ENCODE peak calls at places on chromosomes 2 and 18, in nine cellular contexts. V, A, U, G, Z, P, F, H and W are unnamed samples.

GRCh38 chr2:37000273-37000780 is 34.0 kb upstream of the STRN start:
- DNase-seq in V (no peak), A (no peak), U (no peak), G (no peak), Z (peak; percentile 44), P (no peak), F (no peak), H (no peak), W (no peak)

GRCh38 chr18:42281851-42282250 is 326.8 kb downstream of the PIK3C3 start:
- DNase-seq in V (no peak), A (no peak), U (no peak), G (no peak), Z (peak; percentile 11), P (no peak), F (no peak), H (no peak), W (no peak)

GRCh38 chr2:183253441-183254130 is 129.3 kb downstream of the NUP35 start:
- DNase-seq in V (no peak), A (no peak), U (no peak), G (no peak), Z (no peak), P (no peak), F (no peak), H (no peak), W (no peak)

GRCh38 chr18:72768681-72769229 is 99.0 kb downstream of the NETO1 start:
- DNase-seq in V (no peak), A (peak; percentile 8), U (no peak), G (no peak), Z (no peak), P (no peak), F (no peak), H (no peak), W (no peak)

GRCh38 chr2:69554981-69555380 is 88.6 kb downstream of the AAK1 start:
- DNase-seq in V (no peak), A (no peak), U (no peak), G (no peak), Z (peak; percentile 75), P (no peak), F (no peak), H (no peak), W (no peak)

GRCh38 chr2:54891901-54892300 is 158.3 kb downstream of the RTN4 start:
- DNase-seq in V (no peak), A (no peak), U (no peak), G (no peak), Z (peak; percentile 10), P (no peak), F (no peak), H (no peak), W (no peak)

GRCh38 chr2:196187898-196188458 is 16.6 kb upstream of the STK17B start:
- DNase-seq in V (no peak), A (no peak), U (no peak), G (no peak), Z (no peak), P (no peak), F (no peak), H (no peak), W (no peak)

GRCh38 chr2:67581751-67582150 is 184.6 kb downstream of the ETAA1 start:
- DNase-seq in V (no peak), A (peak; percentile 89), U (no peak), G (no peak), Z (no peak), P (no peak), F (no peak), H (no peak), W (no peak)

GRCh38 chr2:240438810-240439697 is 3.6 kb downstream of the GPC1 start:
- DNase-seq in V (peak; percentile 73), A (no peak), U (no peak), G (peak; percentile 46), Z (peak; percentile 93), P (no peak), F (peak; percentile 68), H (no peak), W (no peak)

GRCh38 chr2:205714058-205714776 is 31.9 kb downstream of the NRP2 start:
- DNase-seq in V (no peak), A (no peak), U (no peak), G (no peak), Z (no peak), P (no peak), F (no peak), H (no peak), W (no peak)

GRCh38 chr2:232482301-232483238 is 5.1 kb downstream of the ECEL1 start:
- DNase-seq in V (no peak), A (no peak), U (no peak), G (no peak), Z (peak; percentile 39), P (no peak), F (peak; percentile 48), H (no peak), W (peak; percentile 54)
- H3K27me3 ChIP-seq in V (peaks cover 39% of the 10 kb centered on the region), A (peaks cover 43% of the 10 kb centered on the region), U (peaks cover 34% of the 10 kb centered on the region), G (peaks cover 19% of the 10 kb centered on the region), Z (peaks cover 33% of the 10 kb centered on the region), P (no peaks in the 10 kb centered on the region), F (peaks cover 86% of the 10 kb centered on the region), H (no peaks in the 10 kb centered on the region), W (peaks cover 36% of the 10 kb centered on the region)

DNA sequence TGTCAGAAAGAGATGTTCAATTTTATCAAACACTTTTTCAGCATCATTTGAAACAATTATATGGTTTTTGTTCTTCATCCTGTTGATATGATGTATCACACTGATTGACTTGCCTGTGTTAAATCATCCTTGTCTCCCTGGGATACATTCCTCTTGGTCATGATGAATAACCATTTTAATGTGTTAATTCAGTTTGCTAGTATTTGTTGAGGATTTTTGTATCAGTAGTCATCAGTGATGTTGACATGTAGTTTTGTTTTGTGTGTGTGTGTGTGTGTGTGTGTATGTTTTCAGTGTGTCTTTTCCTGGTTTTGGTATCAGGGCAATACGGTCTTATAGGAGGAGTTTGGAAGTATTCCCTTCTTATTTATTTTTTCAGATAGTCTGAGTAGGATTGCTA is 325.4 kb downstream of the ZNF804A start:
- DNase-seq in V (no peak), A (no peak), U (no peak), G (no peak), Z (no peak), P (no peak), F (no peak), H (no peak), W (no peak)
- H3K27ac ChIP-seq in V (no peak overlapping the region), A (no peak overlapping the region), U (no peak overlapping the region), G (no peak overlapping the region), Z (no peak overlapping the region), P (no peak overlapping the region), F (no peak overlapping the region), H (no peak overlapping the region), W (no peak overlapping the region)

DNA sequence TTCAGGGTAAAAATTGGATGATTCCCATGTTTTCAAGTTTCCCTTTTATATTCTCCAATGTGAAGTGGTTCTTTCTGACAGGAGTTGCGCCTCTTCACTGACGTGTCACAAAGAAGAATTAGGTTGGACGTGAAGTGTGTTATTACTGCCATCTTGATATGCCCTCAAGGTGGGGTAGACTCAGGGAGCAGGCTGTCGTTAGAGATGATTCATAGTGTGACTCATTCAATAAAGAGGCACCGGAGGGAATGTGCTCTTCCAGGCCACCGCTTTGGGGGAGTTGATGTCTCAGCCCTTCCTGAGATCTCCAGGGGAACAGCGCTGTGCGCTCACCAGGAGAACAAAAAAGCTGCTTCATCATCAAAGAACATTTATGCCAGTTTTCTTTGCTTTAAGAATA is 3.6 kb upstream of the DGKD start:
- DNase-seq in V (no peak), A (no peak), U (peak; percentile 49), G (no peak), Z (peak; percentile 98), P (no peak), F (peak; percentile 52), H (peak; percentile 35), W (peak; percentile 84)
- H3K4me3 ChIP-seq in V (no peak overlapping the region), A (no peak overlapping the region), U (no peak overlapping the region), G (no peak overlapping the region), Z (peak overlapping the region; percentile 12), P (no peak overlapping the region), F (no peak overlapping the region), H (no peak overlapping the region), W (no peak overlapping the region)

GRCh38 chr2:199466704-199467461 is 9.1 kb upstream of the SATB2 start:
- DNase-seq in V (no peak), A (peak; percentile 59), U (no peak), G (no peak), Z (peak; percentile 55), P (no peak), F (no peak), H (no peak), W (no peak)
- H3K27me3 ChIP-seq in V (peaks cover 100% of the 10 kb centered on the region), A (peaks cover 99% of the 10 kb centered on the region), U (peaks cover 100% of the 10 kb centered on the region), G (peaks cover 67% of the 10 kb centered on the region), Z (peaks cover 62% of the 10 kb centered on the region), P (peaks cover 92% of the 10 kb centered on the region), F (peaks cover 100% of the 10 kb centered on the region), H (peaks cover 78% of the 10 kb centered on the region), W (peaks cover 9% of the 10 kb centered on the region)